ENCODE peak calls at places on chromosomes 7 and 10, in five cellular contexts. A, M, I, X and Z are unnamed samples.
A peak's percentile ranks its signal among the peaks of the same experiment; 100 is the strongest.

GRCh38 chr7:39541493-39541892 is 24.7 kb upstream of the YAE1 start:
- DNase-seq in A (no peak), M (no peak), I (no peak), X (no peak), Z (no peak)

GRCh38 chr7:155775691-155776090 is 36.6 kb downstream of the SHH start:
- DNase-seq in A (no peak), M (no peak), I (no peak), X (no peak), Z (no peak)

GRCh38 chr10:97025613-97026242 is 160.0 kb downstream of the SLIT1 start:
- DNase-seq in A (no peak), M (peak; percentile 67), I (peak; percentile 43), X (peak; percentile 73), Z (peak; percentile 65)

GRCh38 chr10:38146579-38147333 is 52.6 kb downstream of the ZNF37A start:
- DNase-seq in A (no peak), M (no peak), I (no peak), X (no peak), Z (no peak)

GRCh38 chr10:26840938-26841732 is 19.6 kb downstream of the ABI1 start:
- DNase-seq in A (no peak), M (no peak), I (no peak), X (no peak), Z (no peak)

GRCh38 chr7:33040803-33041516 is 21.6 kb downstream of the NT5C3A start:
- DNase-seq in A (no peak), M (peak; percentile 34), I (peak; percentile 61), X (no peak), Z (peak; percentile 39)

GRCh38 chr7:64277630-64278029 is 36.1 kb upstream of the ZNF736 start:
- DNase-seq in A (no peak), M (no peak), I (no peak), X (no peak), Z (no peak)

GRCh38 chr10:104581884-104582603 is 59.0 kb upstream of the SORCS3 start:
- DNase-seq in A (peak; percentile 58), M (no peak), I (peak; percentile 14), X (no peak), Z (no peak)

GRCh38 chr10:90075995-90076394 is 374.6 kb downstream of the KIF20B start:
- DNase-seq in A (no peak), M (no peak), I (no peak), X (no peak), Z (no peak)

GRCh38 chr7:38274927-38275326 is 1.5 kb upstream of the TARP start:
- DNase-seq in A (no peak), M (no peak), I (no peak), X (no peak), Z (no peak)

GRCh38 chr10:89147256-89147655 is 59.9 kb downstream of the CH25H start:
- DNase-seq in A (peak; percentile 95), M (peak; percentile 33), I (peak; percentile 87), X (no peak), Z (no peak)

GRCh38 chr10:127977368-127978009 is 70.6 kb downstream of the PTPRE start:
- DNase-seq in A (peak; percentile 23), M (peak; percentile 78), I (peak; percentile 44), X (peak; percentile 93), Z (peak; percentile 16)

GRCh38 chr10:60963441-60964256 is 19.7 kb upstream of the RHOBTB1 start:
- DNase-seq in A (no peak), M (peak; percentile 75), I (peak; percentile 74), X (no peak), Z (no peak)

GRCh38 chr7:140697447-140698143 is 1.1 kb downstream of the NDUFB2 start:
- DNase-seq in A (no peak), M (no peak), I (peak; percentile 41), X (peak; percentile 49), Z (no peak)

GRCh38 chr7:140696024-140696678 is 357 bp upstream of the NDUFB2 start:
- DNase-seq in A (peak; percentile 49), M (peak; percentile 93), I (peak; percentile 83), X (peak; percentile 99), Z (peak; percentile 97)

GRCh38 chr7:140695381-140695780 is 1.1 kb upstream of the NDUFB2 start:
- DNase-seq in A (no peak), M (no peak), I (no peak), X (no peak), Z (no peak)

GRCh38 chr7:140696679-140697446 is at the start of gene NDUFB2:
- DNase-seq in A (no peak), M (peak; percentile 80), I (peak; percentile 73), X (peak; percentile 93), Z (peak; percentile 80)

DNA sequence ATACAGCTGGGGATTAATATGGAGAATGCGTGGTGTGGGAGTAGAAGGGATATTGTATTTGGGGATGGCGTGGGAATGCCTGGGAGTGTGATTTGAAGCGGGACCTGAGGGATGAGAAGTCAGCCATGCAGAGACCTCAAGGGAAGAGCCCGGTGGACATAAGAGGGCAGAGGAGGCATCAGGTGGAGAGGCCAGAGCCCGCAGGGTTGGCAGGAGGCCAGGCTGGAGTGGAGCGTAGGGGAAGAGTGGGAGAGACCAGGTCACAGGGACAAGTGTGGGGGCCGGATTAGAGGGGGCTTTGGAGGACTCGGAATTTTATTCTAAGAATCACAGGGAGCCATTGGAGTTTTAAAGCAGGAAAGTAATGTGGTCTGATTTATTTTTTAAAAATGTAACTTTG is 2.0 kb downstream of the NDUFB2 start:
- DNase-seq in A (no peak), M (no peak), I (no peak), X (peak; percentile 70), Z (peak; percentile 72)
- H3K4me3 ChIP-seq in A (no peak overlapping the region), M (no peak overlapping the region), I (no peak overlapping the region), X (no peak overlapping the region), Z (no peak overlapping the region)

GRCh38 chr7:101128040-101128834 is 1.3 kb downstream of the SERPINE1 start:
- DNase-seq in A (no peak), M (peak; percentile 63), I (peak; percentile 32), X (no peak), Z (no peak)
- H3K4me3 ChIP-seq in A (peak overlapping the region; percentile 91), M (peak overlapping the region; percentile 95), I (peak overlapping the region; percentile 86), X (peak overlapping the region; percentile 40), Z (no peak overlapping the region)

GRCh38 chr10:132589015-132589414 is 51.4 kb downstream of the INPP5A start:
- DNase-seq in A (no peak), M (no peak), I (no peak), X (peak; percentile 73), Z (no peak)
- H3K4me3 ChIP-seq in A (no peak overlapping the region), M (no peak overlapping the region), I (no peak overlapping the region), X (no peak overlapping the region), Z (no peak overlapping the region)

DNA sequence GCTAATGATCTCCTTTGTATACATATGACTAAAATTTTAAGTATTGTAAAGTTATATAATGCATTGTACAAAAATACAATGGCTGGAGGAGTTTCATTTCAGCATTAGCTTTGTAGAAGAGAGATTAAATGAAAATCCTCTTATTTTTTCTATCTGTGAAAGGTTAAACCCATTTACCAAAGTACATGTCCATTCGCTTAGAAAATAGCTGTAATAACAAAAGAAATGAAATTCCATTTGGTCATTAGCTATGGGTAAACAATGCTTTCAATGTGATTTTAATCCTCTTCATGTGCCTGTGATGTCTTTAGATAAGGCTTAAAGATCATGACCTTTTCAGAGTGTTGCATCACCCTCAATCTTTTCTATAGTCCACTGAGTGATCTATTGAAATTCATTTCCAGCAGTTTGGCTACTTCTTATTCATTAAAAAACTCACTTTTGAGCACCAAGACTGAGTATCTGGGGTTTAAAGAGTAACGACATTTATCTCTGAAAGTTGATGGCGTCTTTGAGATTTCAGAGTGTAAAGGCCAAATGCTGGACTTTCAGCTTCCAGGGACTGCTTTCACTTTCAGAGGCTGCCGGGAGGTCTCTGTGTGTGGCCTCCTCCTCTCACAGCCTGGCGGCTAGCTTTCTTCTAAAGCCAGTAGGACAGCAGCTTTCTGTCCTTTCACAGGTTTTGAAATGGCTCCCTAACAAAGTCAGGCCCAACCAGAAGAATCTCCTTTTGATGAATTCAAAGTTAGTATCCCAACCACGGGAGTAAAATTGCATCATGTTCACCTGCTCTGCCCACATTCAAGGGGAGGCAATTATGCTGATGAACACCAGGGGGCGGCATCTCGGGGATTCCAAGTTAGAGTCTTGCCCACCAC is 701.4 kb upstream of the COBL start:
- DNase-seq in A (no peak), M (no peak), I (no peak), X (no peak), Z (peak; percentile 13)
- H3K4me3 ChIP-seq in A (no peak overlapping the region), M (no peak overlapping the region), I (no peak overlapping the region), X (no peak overlapping the region), Z (no peak overlapping the region)

GRCh38 chr7:88357295-88357694 is 50.6 kb upstream of the STEAP4 start:
- DNase-seq in A (no peak), M (peak; percentile 58), I (peak; percentile 14), X (no peak), Z (peak; percentile 11)

GRCh38 chr7:88358881-88359280 is 52.2 kb upstream of the STEAP4 start:
- DNase-seq in A (no peak), M (no peak), I (no peak), X (no peak), Z (no peak)

GRCh38 chr7:88358534-88358838 is 51.8 kb upstream of the STEAP4 start:
- DNase-seq in A (no peak), M (no peak), I (no peak), X (no peak), Z (no peak)

GRCh38 chr7:88354999-88355398 is 48.3 kb upstream of the STEAP4 start:
- DNase-seq in A (no peak), M (no peak), I (no peak), X (no peak), Z (no peak)

DNA sequence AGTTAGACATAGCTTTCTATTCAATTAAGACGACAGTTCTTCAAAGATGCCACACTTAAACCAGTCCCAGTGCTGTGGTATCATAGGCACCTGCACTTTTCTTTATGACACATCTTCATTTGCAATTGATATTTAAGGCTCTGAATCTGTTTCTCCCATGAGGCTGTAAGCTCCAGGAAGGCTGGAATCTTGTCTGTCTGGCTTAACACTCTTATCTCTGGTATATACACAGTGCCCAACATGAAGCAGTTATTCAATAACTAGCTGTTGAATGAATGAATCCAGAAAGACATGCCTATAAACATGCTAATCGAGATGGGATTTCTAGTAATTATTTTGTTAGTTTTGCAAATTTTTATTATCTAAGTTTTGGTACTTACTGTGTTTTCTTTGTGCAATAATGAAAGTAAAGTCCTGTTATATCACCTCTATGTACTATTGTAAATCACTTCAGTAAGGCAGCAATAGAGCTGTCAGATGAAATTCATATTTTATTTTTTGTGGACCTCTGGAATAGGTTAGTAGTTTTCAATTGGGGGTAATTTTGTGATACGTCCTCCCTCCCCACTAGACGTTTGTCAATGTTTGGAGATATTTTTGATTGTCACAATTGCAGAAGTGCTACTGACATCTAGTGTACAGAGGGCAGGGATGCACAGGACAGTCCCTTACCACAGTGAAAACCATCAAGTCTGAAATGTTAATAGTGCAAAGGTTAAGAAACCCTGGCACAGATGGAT is 51.3 kb upstream of the STEAP4 start:
- DNase-seq in A (no peak), M (peak; percentile 23), I (peak; percentile 9), X (no peak), Z (no peak)
- H3K4me3 ChIP-seq in A (no peak overlapping the region), M (no peak overlapping the region), I (no peak overlapping the region), X (no peak overlapping the region), Z (no peak overlapping the region)

GRCh38 chr10:70879244-70879643 is 9.1 kb downstream of the PCBD1 start:
- DNase-seq in A (no peak), M (no peak), I (no peak), X (no peak), Z (peak; percentile 67)
- H3K4me3 ChIP-seq in A (no peak overlapping the region), M (no peak overlapping the region), I (no peak overlapping the region), X (no peak overlapping the region), Z (no peak overlapping the region)

DNA sequence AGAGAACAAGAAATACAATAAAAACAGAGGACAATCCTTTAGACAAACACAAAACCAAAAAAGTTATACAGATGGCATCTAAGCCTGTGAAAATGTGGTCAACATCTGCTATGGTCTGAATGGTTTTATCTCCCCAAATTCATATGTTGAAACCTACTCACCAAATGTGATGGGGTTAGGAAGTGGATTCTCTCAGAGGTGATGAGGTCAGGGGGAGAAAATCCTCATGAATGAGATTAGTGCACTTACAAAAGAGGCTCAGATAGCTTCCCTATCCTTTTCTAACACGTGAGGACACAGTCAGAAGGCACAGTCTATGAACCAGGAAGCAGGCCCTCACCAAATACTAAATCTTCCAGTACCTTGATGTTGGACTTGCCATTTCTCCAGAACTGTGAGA is 147.8 kb upstream of the GPR22 start:
- DNase-seq in A (no peak), M (no peak), I (no peak), X (no peak), Z (no peak)
- H3K4me3 ChIP-seq in A (no peak overlapping the region), M (no peak overlapping the region), I (no peak overlapping the region), X (no peak overlapping the region), Z (no peak overlapping the region)